ENCODE peak calls at places on chromosomes 7 and 10, in ten cellular contexts. F, H, G, K, E, T, U, P, O and Y are unnamed samples. For H3K27me3, the result is how much of the 10 kb centered on the place peaks cover.

GRCh38 chr10:58967551-58968418 is 208.7 kb upstream of the PHYHIPL start:
- DNase-seq in E (no peak), G (peak), U (no peak), P (no peak), T (no peak), F (no peak), H (peak), K (no peak), O (peak), Y (peak)

GRCh38 chr7:73844848-73845460 is 2.6 kb upstream of the METTL27 start:
- DNase-seq in H (no peak), G (peak), P (no peak), O (peak), E (no peak), F (peak), T (no peak), K (peak), U (peak), Y (no peak)

GRCh38 chr7:27191081-27191715 is 6.2 kb upstream of the HOXA11 start:
- DNase-seq in O (no peak), P (peak), F (no peak), H (no peak), U (no peak), G (no peak), K (no peak), E (no peak), T (peak), Y (no peak)

GRCh38 chr10:92690211-92691041 is 671 bp downstream of the HHEX start:
- DNase-seq in T (peak), H (peak), U (peak), G (peak), E (peak), F (peak), O (peak), P (no peak), K (peak), Y (peak)

GRCh38 chr7:101622609-101623178 is 6.4 kb downstream of the MYL10 start:
- DNase-seq in E (no peak), H (no peak), G (no peak), U (no peak), T (no peak), F (no peak), P (no peak), O (no peak), K (peak), Y (no peak)

GRCh38 chr7:46839651-46840050 is 742.3 kb downstream of the TNS3 start:
- DNase-seq in T (no peak), P (no peak), E (no peak), K (peak), G (no peak), O (no peak), F (no peak), H (no peak), U (no peak), Y (no peak)

GRCh38 chr10:33117816-33118215 is 159.8 kb upstream of the ITGB1 start:
- DNase-seq in U (no peak), K (no peak), P (no peak), F (no peak), T (no peak), G (no peak), E (no peak), O (no peak), H (no peak), Y (no peak)

GRCh38 chr7:84790873-84791272 is 396.0 kb downstream of the SEMA3D start:
- DNase-seq in G (no peak), P (no peak), K (peak), U (peak), E (no peak), H (no peak), F (no peak), O (no peak), T (no peak), Y (no peak)

GRCh38 chr10:110403593-110403992 is 94.1 kb upstream of the DUSP5 start:
- DNase-seq in P (no peak), F (no peak), E (no peak), T (no peak), U (no peak), H (no peak), G (no peak), O (no peak), K (no peak), Y (no peak)

GRCh38 chr7:74288034-74288881 is 949 bp upstream of the CLIP2 start:
- DNase-seq in K (no peak), T (peak), F (no peak), G (no peak), O (no peak), U (peak), P (no peak), E (no peak), H (no peak), Y (no peak)

GRCh38 chr7:76142861-76143260 is 58.8 kb upstream of the SRRM3 start:
- DNase-seq in K (no peak), O (no peak), E (no peak), H (no peak), G (no peak), T (no peak), U (no peak), P (no peak), F (no peak), Y (no peak)

GRCh38 chr7:96825285-96825684 is 115.6 kb upstream of the SEM1 start:
- DNase-seq in E (no peak), P (no peak), U (no peak), K (no peak), T (no peak), G (no peak), O (no peak), H (no peak), F (no peak), Y (no peak)

GRCh38 chr7:70178787-70179186 is 580.5 kb downstream of the AUTS2 start:
- DNase-seq in H (no peak), U (no peak), F (no peak), T (peak), O (peak), E (no peak), P (no peak), K (peak), G (peak), Y (no peak)

GRCh38 chr7:58086461-58086860 is 636.5 kb downstream of the ZNF716 start:
- DNase-seq in K (no peak), T (no peak), H (no peak), O (no peak), P (no peak), F (no peak), G (peak), E (no peak), U (no peak), Y (no peak)

GRCh38 chr7:50693475-50693874 is 89.2 kb downstream of the GRB10 start:
- DNase-seq in O (no peak), E (no peak), H (no peak), U (no peak), G (no peak), T (no peak), F (peak), P (no peak), K (no peak), Y (no peak)

GRCh38 chr10:71247804-71248203 is 35.4 kb downstream of the UNC5B start:
- DNase-seq in U (no peak), O (no peak), G (no peak), T (no peak), E (no peak), F (no peak), P (no peak), H (no peak), K (no peak), Y (no peak)

DNA sequence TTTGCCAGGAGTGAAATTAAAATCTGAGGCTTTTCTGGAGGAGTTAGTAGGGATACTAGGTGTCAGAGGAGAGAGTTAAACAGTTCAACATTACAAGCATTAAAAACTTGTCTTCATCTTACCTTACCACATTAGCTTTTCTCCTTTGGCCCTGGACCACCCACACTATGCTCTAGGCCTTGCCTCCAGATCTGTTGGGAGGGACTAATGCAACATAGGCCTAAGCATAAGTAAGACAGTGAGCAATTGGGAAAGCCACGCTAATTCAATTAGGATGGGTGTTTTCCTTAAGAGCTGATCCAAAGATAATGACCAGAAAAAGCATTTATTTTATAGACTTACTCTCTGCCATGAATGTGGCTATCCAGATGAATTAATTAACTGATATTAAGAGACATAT is 158.9 kb downstream of the ELMO1 start:
- DNase-seq in O (no peak), H (no peak), T (no peak), U (no peak), E (no peak), P (no peak), K (no peak), F (no peak), G (no peak), Y (no peak)
- H3K27ac ChIP-seq in O (no peak), H (peak), T (no peak), U (peak), E (no peak), P (peak), K (no peak), F (no peak), G (peak), Y (no peak)

GRCh38 chr7:48035967-48036478 is 680 bp downstream of the C7orf57 start:
- DNase-seq in P (no peak), T (peak), U (peak), F (peak), O (peak), E (no peak), K (peak), H (peak), G (peak), Y (no peak)
- H3K4me3 ChIP-seq in P (peak), T (peak), U (peak), F (peak), O (peak), E (peak), K (peak), H (peak), G (peak), Y (peak)

GRCh38 chr10:117686606-117687005 is 144.1 kb downstream of the EMX2 start:
- DNase-seq in P (no peak), O (no peak), F (no peak), H (no peak), G (no peak), K (no peak), E (no peak), U (no peak), T (no peak), Y (no peak)

GRCh38 chr10:117694251-117694650 is 151.7 kb downstream of the EMX2 start:
- DNase-seq in T (no peak), H (no peak), K (no peak), O (no peak), G (no peak), P (no peak), E (no peak), F (no peak), U (peak), Y (no peak)

GRCh38 chr10:117685431-117685830 is 142.9 kb downstream of the EMX2 start:
- DNase-seq in T (no peak), P (no peak), O (no peak), F (no peak), H (no peak), U (no peak), K (no peak), G (no peak), E (no peak), Y (no peak)

GRCh38 chr10:117688358-117688757 is 145.8 kb downstream of the EMX2 start:
- DNase-seq in H (no peak), K (no peak), T (no peak), U (no peak), G (no peak), F (no peak), O (no peak), E (no peak), P (no peak), Y (no peak)

DNA sequence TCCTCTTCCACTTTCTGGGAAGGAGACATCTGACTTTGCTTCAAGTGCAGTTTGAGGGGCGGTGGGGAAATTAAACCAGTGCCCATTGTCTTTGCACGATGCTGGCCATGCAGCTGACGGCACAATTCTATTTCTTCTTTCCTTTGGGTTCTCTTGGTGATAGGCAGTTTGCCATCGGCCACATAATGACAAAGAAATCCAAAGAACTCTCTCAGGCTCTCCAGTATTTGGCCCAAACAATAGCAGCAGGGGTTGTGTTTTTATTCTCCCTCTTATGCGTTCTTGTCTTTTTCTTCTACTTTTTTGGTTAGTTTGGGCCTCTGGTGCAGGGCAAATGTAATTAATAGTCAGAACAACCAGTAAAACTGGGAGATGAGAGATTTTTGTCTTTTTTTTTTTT is 147.0 kb downstream of the EMX2 start:
- DNase-seq in E (no peak), P (no peak), T (no peak), F (peak), U (no peak), O (no peak), H (no peak), K (no peak), G (no peak), Y (no peak)
- H3K27me3 ChIP-seq in E (under half), P (under half), T (under half), F (under half), U (half or more), O (under half), H (half or more), K (under half), G (under half), Y (under half)

GRCh38 chr10:132418520-132419416 is 21.8 kb downstream of the PWWP2B start:
- DNase-seq in T (peak), F (no peak), O (no peak), U (peak), G (peak), K (no peak), E (no peak), H (no peak), P (no peak), Y (peak)
- H3K27ac ChIP-seq in T (peak), F (no peak), O (no peak), U (peak), G (peak), K (no peak), E (peak), H (peak), P (peak), Y (peak)

GRCh38 chr7:138459300-138460175 is 521 bp upstream of the TRIM24 start:
- DNase-seq in T (peak), G (no peak), U (no peak), E (no peak), F (peak), P (peak), K (no peak), O (peak), H (peak), Y (peak)

GRCh38 chr7:138458576-138459234 is 1.4 kb upstream of the TRIM24 start:
- DNase-seq in O (no peak), K (no peak), P (no peak), T (no peak), H (no peak), F (no peak), E (no peak), U (no peak), G (no peak), Y (no peak)

GRCh38 chr7:138465046-138465445 is 5.0 kb downstream of the TRIM24 start:
- DNase-seq in E (no peak), K (peak), U (no peak), P (no peak), G (no peak), O (no peak), H (no peak), F (no peak), T (no peak), Y (no peak)

GRCh38 chr7:138460176-138460648 is at the start of gene TRIM24:
- DNase-seq in T (peak), G (peak), F (no peak), H (peak), K (peak), E (peak), U (peak), P (no peak), O (no peak), Y (peak)

GRCh38 chr7:138460649-138461607 is 869 bp downstream of the TRIM24 start:
- DNase-seq in O (peak), G (peak), U (peak), T (peak), F (peak), E (peak), P (no peak), K (peak), H (peak), Y (peak)
- H3K4me3 ChIP-seq in O (peak), G (peak), U (peak), T (peak), F (peak), E (peak), P (peak), K (peak), H (peak), Y (peak)

DNA sequence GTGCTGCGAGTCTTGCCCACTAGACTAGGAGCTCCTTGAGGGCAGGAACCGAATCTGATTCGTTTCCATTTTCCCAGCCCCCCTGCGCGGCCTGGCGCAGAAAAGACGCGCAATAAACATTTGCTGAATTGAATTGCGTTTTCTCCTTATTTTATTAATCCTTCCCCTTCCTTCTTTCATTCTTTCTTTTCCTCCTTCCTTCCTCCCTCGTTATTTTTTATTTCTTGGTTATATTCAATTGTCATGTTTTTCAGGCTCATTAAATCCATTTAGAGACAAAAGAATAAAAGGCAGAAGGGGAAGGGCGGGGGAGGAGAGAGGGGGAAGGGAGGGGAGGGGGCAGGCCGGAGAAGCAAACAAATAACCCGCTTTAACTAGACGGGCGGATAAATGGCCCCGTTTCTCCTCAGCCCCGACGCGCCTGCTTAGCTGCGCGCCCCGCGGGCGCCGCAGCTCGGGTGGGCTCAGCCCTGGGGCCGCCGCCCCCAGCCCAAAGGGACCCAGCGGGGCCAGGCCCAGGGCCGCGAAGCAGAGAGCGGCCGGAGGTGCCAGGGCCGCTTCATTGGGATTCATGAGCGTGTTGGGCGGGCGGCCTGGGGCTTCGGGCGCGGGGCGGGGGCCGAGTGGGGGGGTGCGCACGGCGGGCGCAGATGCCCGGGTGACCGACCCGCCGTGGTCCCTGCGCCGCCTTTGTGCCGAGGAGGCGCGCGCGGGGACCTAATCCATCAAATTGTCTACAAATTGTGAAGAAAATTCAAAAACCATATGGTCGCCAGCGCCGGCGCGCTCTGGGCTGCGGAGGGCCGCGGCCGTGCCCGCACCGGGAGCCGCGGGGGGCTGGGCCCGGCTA is 5.0 kb downstream of the LBX1 start:
- DNase-seq in T (no peak), P (no peak), F (no peak), U (no peak), O (no peak), K (no peak), H (no peak), G (no peak), E (no peak), Y (no peak)
- H3K27me3 ChIP-seq in T (half or more), P (under half), F (half or more), U (half or more), O (under half), K (half or more), H (half or more), G (half or more), E (half or more), Y (under half)

GRCh38 chr10:99537381-99538286 is 4.9 kb downstream of the NKX2-3 start:
- DNase-seq in U (no peak), P (no peak), E (no peak), O (no peak), H (no peak), G (peak), F (no peak), K (no peak), T (no peak), Y (no peak)
- H3K27ac ChIP-seq in U (no peak), P (no peak), E (no peak), O (no peak), H (no peak), G (no peak), F (no peak), K (no peak), T (peak), Y (no peak)

GRCh38 chr7:114086491-114086905 is 167.7 kb upstream of the PPP1R3A start:
- DNase-seq in H (peak), K (no peak), G (peak), E (peak), P (no peak), U (no peak), F (no peak), T (peak), O (no peak), Y (peak)
- H3K4me3 ChIP-seq in H (peak), K (peak), G (peak), E (peak), P (peak), U (peak), F (peak), T (peak), O (no peak), Y (peak)